ENCODE peak calls at places on chromosomes 4 and X, in nine cellular contexts. N is OCI-LY7; P is body of pancreas; Z is HFF-Myc; Q is CD8-positive, alpha-beta T cell; M is Caco-2; O is A549; C is MM.1S; T is heart right ventricle. H is an unnamed sample.

GRCh38 chr4:170259631-170260153 is 169.9 kb upstream of the AADAT start:
- DNase-seq in N (peak; percentile 88), P (peak; percentile 88), Z (peak; percentile 38), Q (no peak), M (peak; percentile 86), O (peak; percentile 86), C (peak; percentile 92), T (peak; percentile 10), H (peak; percentile 76)

GRCh38 chr4:40325406-40326019 is 9.6 kb upstream of the CHRNA9 start:
- DNase-seq in N (peak; percentile 85), P (peak; percentile 77), Z (peak; percentile 44), Q (peak; percentile 68), M (peak; percentile 59), O (peak; percentile 73), C (peak; percentile 82), T (no peak), H (peak; percentile 83)

GRCh38 chr4:55517526-55518229 is 29.0 kb downstream of the CLOCK start:
- DNase-seq in N (no peak), P (no peak), Z (no peak), Q (no peak), M (no peak), O (no peak), C (no peak), T (no peak), H (no peak)

GRCh38 chrX:10158279-10158939 is 1.6 kb downstream of the CLCN4 start:
- DNase-seq in N (peak; percentile 68), P (no peak), Z (no peak), Q (no peak), M (no peak), O (no peak), C (no peak), T (peak; percentile 43), H (no peak)

GRCh38 chr4:2416564-2417195 is 1.8 kb downstream of the ZFYVE28 start:
- DNase-seq in N (no peak), P (no peak), Z (no peak), Q (peak; percentile 30), M (peak; percentile 23), O (no peak), C (no peak), T (no peak), H (peak; percentile 23)

GRCh38 chr4:169594560-169595195 is 17.7 kb downstream of the NEK1 start:
- DNase-seq in N (no peak), P (no peak), Z (no peak), Q (no peak), M (no peak), O (no peak), C (no peak), T (no peak), H (no peak)

GRCh38 chr4:146059865-146060264 is 115.7 kb upstream of the LSM6 start:
- DNase-seq in N (peak; percentile 94), P (no peak), Z (no peak), Q (no peak), M (no peak), O (no peak), C (peak; percentile 70), T (no peak), H (no peak)

GRCh38 chr4:21507439-21507838 is 441.1 kb downstream of the KCNIP4 start:
- DNase-seq in N (peak; percentile 1), P (no peak), Z (no peak), Q (no peak), M (no peak), O (peak; percentile 6), C (peak; percentile 30), T (no peak), H (peak; percentile 45)

GRCh38 chr4:74324262-74324661 is 16.0 kb downstream of the EPGN start:
- DNase-seq in N (no peak), P (no peak), Z (no peak), Q (no peak), M (no peak), O (no peak), C (peak; percentile 52), T (no peak), H (no peak)

GRCh38 chr4:74317616-74318256 is 9.5 kb downstream of the EPGN start:
- DNase-seq in N (no peak), P (no peak), Z (no peak), Q (no peak), M (no peak), O (no peak), C (no peak), T (no peak), H (peak; percentile 75)

GRCh38 chr4:74319506-74319905 is 11.2 kb downstream of the EPGN start:
- DNase-seq in N (no peak), P (no peak), Z (no peak), Q (no peak), M (no peak), O (no peak), C (no peak), T (no peak), H (no peak)

GRCh38 chr4:74318270-74318669 is 10.0 kb downstream of the EPGN start:
- DNase-seq in N (no peak), P (no peak), Z (no peak), Q (no peak), M (no peak), O (no peak), C (no peak), T (no peak), H (no peak)

DNA sequence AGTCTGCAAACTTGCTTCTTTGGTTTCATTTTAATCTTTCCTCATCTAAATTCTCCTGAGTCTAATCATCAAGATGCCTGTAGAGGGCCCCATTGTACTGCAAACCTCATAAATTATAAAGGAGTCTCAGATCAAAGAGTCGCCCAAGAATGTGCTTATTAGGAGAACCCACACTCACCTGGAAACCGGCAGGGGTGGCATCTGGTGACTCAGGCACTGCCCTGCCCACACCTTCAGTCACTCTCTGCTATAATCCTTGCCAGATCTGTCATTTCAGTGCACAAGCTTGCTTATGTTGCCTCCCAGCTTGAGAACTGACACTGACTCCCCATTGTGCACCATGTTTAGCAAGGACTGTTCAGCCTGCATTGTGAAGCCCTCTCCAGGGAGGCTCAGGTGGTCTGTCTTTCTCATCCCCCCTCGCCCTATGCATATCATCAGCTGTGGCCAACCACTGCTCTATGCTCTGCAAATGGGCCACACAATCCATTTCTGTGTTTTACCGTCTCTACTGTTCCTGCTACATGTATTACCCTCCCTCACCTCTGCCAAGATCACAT is 12.4 kb downstream of the EPGN start:
- DNase-seq in N (peak; percentile 45), P (peak; percentile 51), Z (peak; percentile 52), Q (no peak), M (peak; percentile 72), O (peak; percentile 78), C (peak; percentile 94), T (no peak), H (peak; percentile 77)
- TF ChIP-seq CTCF in N (peak; percentile 71), P (peak; percentile 26), Z (peak; percentile 44), Q (no peak), M (peak; percentile 48), O (peak; percentile 77), C (peak; percentile 73), T (peak; percentile 47), H (peak; percentile 67)

GRCh38 chr4:126762651-126763247 is 870.0 kb upstream of the INTU start:
- DNase-seq in N (no peak), P (no peak), Z (no peak), Q (no peak), M (no peak), O (no peak), C (no peak), T (no peak), H (no peak)

GRCh38 chr4:126772662-126773061 is 860.1 kb upstream of the INTU start:
- DNase-seq in N (no peak), P (no peak), Z (no peak), Q (no peak), M (no peak), O (no peak), C (no peak), T (no peak), H (no peak)

GRCh38 chr4:126766266-126766665 is 866.5 kb upstream of the INTU start:
- DNase-seq in N (no peak), P (no peak), Z (no peak), Q (no peak), M (no peak), O (no peak), C (no peak), T (no peak), H (peak; percentile 14)

GRCh38 chr4:126768338-126768737 is 864.4 kb upstream of the INTU start:
- DNase-seq in N (no peak), P (no peak), Z (no peak), Q (no peak), M (no peak), O (no peak), C (no peak), T (no peak), H (no peak)
- H3K4me3 ChIP-seq in N (no peak overlapping the region), P (no peak overlapping the region), Z (no peak overlapping the region), Q (no peak overlapping the region), M (no peak overlapping the region), O (no peak overlapping the region), C (no peak overlapping the region), T (no peak overlapping the region), H (no peak overlapping the region)

GRCh38 chr4:128287871-128288688 is 467 bp upstream of the PGRMC2 start:
- DNase-seq in N (peak; percentile 99), P (peak; percentile 100), Z (peak; percentile 94), Q (peak; percentile 100), M (peak; percentile 99), O (peak; percentile 98), C (peak; percentile 99), T (peak; percentile 99), H (peak; percentile 99)
- TF ChIP-seq CTCF in N (no peak), P (no peak), Z (peak; percentile 11), Q (no peak), M (peak; percentile 34), O (no peak), C (peak; percentile 18), T (peak; percentile 27), H (no peak)

DNA sequence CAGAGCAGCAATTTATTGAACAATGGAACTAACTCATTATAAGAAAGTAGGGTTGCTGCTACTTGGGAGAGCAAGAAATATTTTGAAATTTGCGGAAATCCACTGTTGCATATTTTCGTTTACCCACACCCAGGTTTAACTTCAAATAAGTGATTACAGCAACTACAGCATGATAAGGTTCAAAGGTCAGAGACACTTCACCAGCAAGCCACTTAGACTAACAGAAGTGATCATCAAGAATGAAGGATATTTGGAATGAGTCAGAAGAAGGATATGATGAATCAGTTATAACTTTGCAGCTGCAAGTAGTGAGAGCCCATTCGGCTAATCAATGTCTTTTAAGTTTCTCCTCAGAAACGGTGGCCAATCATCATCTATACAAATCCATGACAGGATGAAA is 199.3 kb downstream of the TMA16 start:
- DNase-seq in N (no peak), P (no peak), Z (no peak), Q (no peak), M (no peak), O (peak; percentile 17), C (no peak), T (no peak), H (no peak)
- H3K4me3 ChIP-seq in N (no peak overlapping the region), P (no peak overlapping the region), Z (no peak overlapping the region), Q (no peak overlapping the region), M (no peak overlapping the region), O (no peak overlapping the region), C (no peak overlapping the region), T (no peak overlapping the region), H (no peak overlapping the region)

H was measured in fibroblast of pulmonary artery.